ENCODE peak calls at places on chromosomes 1 and 21, in nine cellular contexts. Z, V, P, A, S, G, M, E and C are unnamed samples. For H3K36me3, the result is how much of the 10 kb centered on the place peaks cover.

GRCh38 chr1:238951809-238952208 is 434.6 kb upstream of the CHRM3 start:
- DNase-seq in M (peak), V (peak), S (no peak), A (no peak), G (peak), E (no peak), Z (no peak), P (peak), C (peak)

GRCh38 chr1:198423701-198424100 is 116.8 kb downstream of the ATP6V1G3 start:
- DNase-seq in P (peak), V (no peak), G (no peak), Z (no peak), E (no peak), S (no peak), M (no peak), A (no peak), C (no peak)

GRCh38 chr21:14306143-14306907 is 76.6 kb downstream of the HSPA13 start:
- DNase-seq in G (no peak), P (no peak), E (no peak), S (no peak), M (peak), Z (no peak), V (no peak), A (no peak), C (no peak)

GRCh38 chr1:36081926-36082485 is 1.9 kb upstream of the TEKT2 start:
- DNase-seq in S (no peak), V (no peak), A (no peak), P (peak), E (no peak), Z (no peak), M (no peak), G (no peak), C (no peak)

GRCh38 chr1:59732219-59732955 is 82.4 kb upstream of the HOOK1 start:
- DNase-seq in Z (no peak), E (no peak), V (no peak), A (no peak), P (no peak), M (no peak), G (no peak), S (no peak), C (no peak)

GRCh38 chr1:209883341-209883971 is 54.6 kb upstream of the SYT14 start:
- DNase-seq in M (peak), S (no peak), V (no peak), E (no peak), G (peak), A (no peak), P (no peak), Z (no peak), C (no peak)

GRCh38 chr1:243930822-243931671 is 81.0 kb upstream of the AKT3 start:
- DNase-seq in P (peak), V (no peak), S (no peak), Z (no peak), G (peak), A (no peak), E (no peak), M (peak), C (no peak)

GRCh38 chr1:7810395-7810794 is 26.3 kb downstream of the PER3 start:
- DNase-seq in E (peak), A (no peak), V (peak), G (no peak), Z (no peak), P (no peak), S (no peak), M (peak), C (no peak)

GRCh38 chr1:7991504-7992440 is 30.3 kb downstream of the PARK7 start:
- DNase-seq in Z (no peak), V (no peak), A (no peak), G (no peak), M (no peak), P (peak), S (no peak), E (no peak), C (no peak)

GRCh38 chr1:2378441-2378851 is 12.9 kb downstream of the MORN1 start:
- DNase-seq in P (no peak), A (peak), S (peak), Z (no peak), G (no peak), E (no peak), V (no peak), M (no peak), C (peak)

GRCh38 chr21:33640697-33641338 is 723 bp downstream of the CRYZL1 start:
- DNase-seq in A (no peak), S (no peak), V (no peak), M (peak), E (peak), Z (no peak), P (no peak), G (peak), C (no peak)

GRCh38 chr1:43302226-43302625 is 1.4 kb downstream of the TIE1 start:
- DNase-seq in E (no peak), P (no peak), A (no peak), V (no peak), S (peak), M (no peak), Z (no peak), G (no peak), C (no peak)

GRCh38 chr1:114504023-114504422 is 7.0 kb downstream of the TRIM33 start:
- DNase-seq in E (no peak), S (no peak), P (no peak), M (no peak), V (no peak), A (no peak), Z (no peak), G (no peak), C (no peak)

GRCh38 chr21:41045534-41046268 is 122.3 kb upstream of the BACE2 start:
- DNase-seq in E (no peak), V (no peak), M (no peak), S (peak), G (peak), Z (no peak), A (no peak), P (peak), C (peak)

GRCh38 chr1:94122201-94122970 is 1.4 kb upstream of the ABCA4 start:
- DNase-seq in A (no peak), S (no peak), Z (no peak), V (no peak), P (no peak), M (no peak), E (no peak), G (no peak), C (no peak)

GRCh38 chr1:178093958-178094751 is at the start of gene RASAL2:
- DNase-seq in Z (peak), E (no peak), S (peak), V (peak), M (peak), G (peak), A (peak), P (peak), C (peak)

GRCh38 chr1:94772230-94772641 is 47.9 kb upstream of the SLC44A3 start:
- DNase-seq in M (no peak), V (no peak), Z (no peak), S (no peak), P (no peak), A (no peak), E (no peak), G (no peak), C (no peak)

GRCh38 chr1:197521118-197521739 is 253.2 kb downstream of the CRB1 start:
- DNase-seq in Z (no peak), A (no peak), G (peak), V (no peak), M (peak), P (peak), S (no peak), E (peak), C (peak)

GRCh38 chr1:111175349-111175748 is 25.1 kb downstream of the DENND2D start:
- DNase-seq in A (no peak), V (no peak), Z (no peak), M (no peak), P (no peak), E (no peak), S (no peak), G (no peak), C (no peak)
- H3K36me3 ChIP-seq in A (under half), V (under half), Z (under half), M (half or more), P (under half), E (under half), S (under half), G (under half), C (under half)

GRCh38 chr1:65238010-65238409 is 71.3 kb upstream of the DNAJC6 start:
- DNase-seq in P (no peak), A (no peak), S (no peak), E (no peak), V (no peak), Z (no peak), M (no peak), G (no peak), C (no peak)
- H3K36me3 ChIP-seq in P (under half), A (under half), S (under half), E (under half), V (under half), Z (under half), M (under half), G (under half), C (under half)

GRCh38 chr1:228142616-228143203 is 2.6 kb downstream of the GUK1 start:
- DNase-seq in P (peak), G (no peak), Z (no peak), M (no peak), V (no peak), E (no peak), A (no peak), S (peak), C (no peak)
- H3K36me3 ChIP-seq in P (under half), G (under half), Z (under half), M (under half), V (under half), E (under half), A (under half), S (under half), C (under half)

GRCh38 chr1:30950053-30950452 is 41.5 kb upstream of the SDC3 start:
- DNase-seq in A (no peak), M (no peak), Z (no peak), E (no peak), V (no peak), S (no peak), P (no peak), G (no peak), C (no peak)

GRCh38 chr1:30952098-30952497 is 43.5 kb upstream of the SDC3 start:
- DNase-seq in G (no peak), P (no peak), E (no peak), V (no peak), S (no peak), Z (no peak), M (no peak), A (no peak), C (no peak)

GRCh38 chr1:30950700-30951099 is 42.1 kb upstream of the SDC3 start:
- DNase-seq in A (no peak), G (no peak), P (no peak), E (no peak), M (no peak), V (no peak), S (no peak), Z (no peak), C (no peak)

GRCh38 chr1:30955448-30956015 is 47.0 kb upstream of the SDC3 start:
- DNase-seq in Z (no peak), P (no peak), E (no peak), A (no peak), M (peak), G (no peak), V (no peak), S (no peak), C (no peak)

GRCh38 chr1:30953685-30954084 is 45.1 kb upstream of the SDC3 start:
- DNase-seq in V (no peak), Z (no peak), A (no peak), M (no peak), G (no peak), S (no peak), P (no peak), E (no peak), C (no peak)
- H3K36me3 ChIP-seq in V (half or more), Z (under half), A (under half), M (half or more), G (under half), S (under half), P (under half), E (half or more), C (under half)

DNA sequence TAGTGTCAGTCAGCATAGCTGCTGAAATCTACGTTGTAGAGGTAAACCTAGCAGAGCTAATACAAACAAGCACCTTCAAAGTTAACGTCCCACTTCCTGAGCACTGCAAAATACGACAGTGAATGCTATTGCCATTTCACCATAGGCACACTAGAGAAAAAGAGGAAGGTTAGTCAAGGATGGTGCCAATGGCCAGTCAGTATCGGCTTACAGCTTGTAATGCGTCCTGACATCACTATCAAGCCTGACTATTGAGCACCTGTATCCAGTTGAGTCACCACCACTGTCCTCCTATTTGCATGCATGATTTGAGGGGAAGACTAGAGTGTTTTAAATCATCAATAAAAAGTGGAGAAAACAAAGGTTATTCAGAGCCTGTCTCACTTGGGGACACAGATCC is 34.4 kb downstream of the NUCKS1 start:
- DNase-seq in M (no peak), V (no peak), E (no peak), S (no peak), A (no peak), P (no peak), G (no peak), Z (no peak), C (no peak)
- H3K36me3 ChIP-seq in M (half or more), V (under half), E (under half), S (under half), A (under half), P (under half), G (under half), Z (under half), C (under half)

DNA sequence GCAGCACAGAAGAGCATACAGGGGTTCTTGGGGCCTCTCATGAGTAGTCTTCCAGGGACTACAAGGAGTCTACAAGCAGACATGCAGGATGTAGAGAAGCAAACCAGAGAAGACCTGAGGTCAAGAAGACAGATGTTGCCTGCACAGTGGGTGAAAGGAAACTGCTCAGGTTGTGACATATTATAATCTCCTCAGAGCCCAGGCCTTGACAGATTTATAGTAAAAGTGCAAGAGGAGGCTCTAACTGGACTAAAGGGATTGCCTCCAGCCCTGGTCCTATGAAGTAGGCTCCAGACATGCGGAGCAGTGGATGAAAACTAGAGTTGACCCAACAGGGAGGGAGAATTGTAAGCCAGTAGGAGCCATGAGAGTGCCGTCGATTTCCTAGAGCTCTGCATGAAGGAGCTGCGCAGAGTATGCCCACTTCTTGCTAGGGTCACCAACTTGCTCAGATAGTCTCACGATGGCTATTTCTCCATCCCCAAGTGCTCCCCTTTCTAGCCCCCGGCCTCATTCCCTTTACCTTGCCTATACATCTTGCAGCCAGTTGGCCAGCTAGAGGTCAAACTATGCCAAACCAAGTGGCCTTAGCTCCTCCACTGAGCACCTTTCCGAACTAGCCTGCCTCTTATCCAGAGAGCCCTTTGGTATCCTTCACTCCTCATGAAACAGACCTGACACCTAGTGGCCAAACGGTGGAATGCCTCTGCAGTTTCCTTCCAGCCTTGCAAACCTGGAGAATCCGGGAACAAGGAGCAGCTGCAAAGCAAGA is 36.2 kb upstream of the IPO9 start:
- DNase-seq in P (peak), G (peak), A (peak), E (peak), S (peak), M (peak), Z (peak), V (peak), C (peak)
- H3K36me3 ChIP-seq in P (under half), G (under half), A (under half), E (under half), S (under half), M (half or more), Z (under half), V (under half), C (under half)

GRCh38 chr21:44850905-44851657 is 22.4 kb downstream of the PTTG1IP start:
- DNase-seq in M (no peak), Z (no peak), E (no peak), P (no peak), G (no peak), S (no peak), V (peak), A (peak), C (no peak)
- H3K36me3 ChIP-seq in M (half or more), Z (under half), E (under half), P (under half), G (under half), S (under half), V (half or more), A (under half), C (under half)

DNA sequence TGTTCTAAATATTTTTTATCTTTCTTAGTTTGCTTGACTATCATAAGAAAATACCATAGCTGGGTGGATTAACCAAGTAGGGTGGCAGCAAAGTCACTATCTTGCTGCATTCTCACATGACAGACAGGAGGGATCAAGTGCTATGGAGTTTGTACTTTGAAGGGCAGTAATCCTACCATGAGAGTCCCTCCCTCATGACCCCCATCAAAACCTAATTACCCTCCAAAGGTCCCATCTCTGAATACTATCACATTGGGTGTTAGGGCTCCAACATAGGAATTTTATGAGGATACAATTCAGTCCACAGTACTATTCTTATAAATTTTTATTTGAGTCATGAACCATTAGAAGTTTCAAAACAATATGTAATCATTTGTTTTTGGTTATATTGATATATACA is 388.5 kb upstream of the B3GALT2 start:
- DNase-seq in G (no peak), Z (no peak), P (no peak), S (no peak), M (no peak), E (no peak), V (no peak), A (no peak), C (no peak)
- H3K36me3 ChIP-seq in G (under half), Z (under half), P (under half), S (under half), M (under half), E (under half), V (under half), A (under half), C (under half)